ENCODE peak calls at places on chromosomes 11 and 22, in seven cellular contexts. Z is esophagus muscularis mucosa, K is cardiac muscle cell, T is tibial artery, C is OCI-LY7, J is aorta, A is left lung. H is an unnamed sample.

GRCh38 chr22:26416670-26417270 is 12.3 kb upstream of the ASPHD2 start:
- DNase-seq in J (no peak), T (no peak), Z (no peak), C (no peak), K (peak), A (no peak), H (no peak)

GRCh38 chr11:74984730-74985129 is 4.0 kb upstream of the NEU3 start:
- DNase-seq in T (no peak), K (no peak), A (no peak), J (no peak), C (no peak), Z (no peak), H (no peak)

GRCh38 chr11:110000045-110000502 is 93.1 kb upstream of the ZC3H12C start:
- DNase-seq in T (no peak), Z (no peak), K (peak), A (no peak), J (no peak), C (peak), H (no peak)

GRCh38 chr22:34390400-34390799 is 470.1 kb upstream of the LARGE1 start:
- DNase-seq in K (no peak), T (no peak), J (no peak), C (no peak), Z (no peak), A (no peak), H (no peak)

GRCh38 chr11:6438979-6439571 is 1.7 kb downstream of the HPX start:
- DNase-seq in K (peak), T (no peak), A (no peak), J (no peak), C (peak), Z (no peak), H (no peak)

GRCh38 chr11:93958991-93959390 is 62.2 kb upstream of the HEPHL1 start:
- DNase-seq in A (no peak), C (no peak), T (no peak), Z (no peak), K (no peak), J (no peak), H (no peak)

GRCh38 chr11:13134886-13135285 is 125.8 kb downstream of the RASSF10 start:
- DNase-seq in K (no peak), Z (peak), T (no peak), J (no peak), C (no peak), A (no peak), H (no peak)

GRCh38 chr22:24289138-24289537 is 18.5 kb downstream of the SPECC1L start:
- DNase-seq in C (no peak), A (no peak), Z (no peak), K (peak), J (no peak), T (no peak), H (no peak)

GRCh38 chr11:67600324-67601029 is 6.3 kb upstream of the NDUFV1 start:
- DNase-seq in T (no peak), A (no peak), Z (no peak), J (no peak), C (peak), K (no peak), H (no peak)

GRCh38 chr11:124751741-124752470 is at the start of gene VSIG2:
- DNase-seq in J (no peak), C (no peak), T (no peak), Z (no peak), A (no peak), K (no peak), H (no peak)

GRCh38 chr11:131924001-131924400 is 553.6 kb downstream of the NTM start:
- DNase-seq in J (no peak), Z (no peak), A (no peak), K (no peak), C (no peak), T (no peak), H (no peak)

GRCh38 chr11:7031346-7031957 is 11.2 kb downstream of the NLRP14 start:
- DNase-seq in J (no peak), C (peak), A (no peak), T (no peak), K (no peak), Z (no peak), H (no peak)

GRCh38 chr11:44753965-44754645 is 27.3 kb downstream of the TSPAN18 start:
- DNase-seq in A (no peak), J (no peak), T (peak), Z (no peak), C (no peak), K (no peak), H (no peak)

GRCh38 chr11:13891911-13892310 is 70.6 kb upstream of the SPON1 start:
- DNase-seq in T (no peak), C (peak), J (no peak), K (no peak), Z (no peak), A (no peak), H (no peak)

DNA sequence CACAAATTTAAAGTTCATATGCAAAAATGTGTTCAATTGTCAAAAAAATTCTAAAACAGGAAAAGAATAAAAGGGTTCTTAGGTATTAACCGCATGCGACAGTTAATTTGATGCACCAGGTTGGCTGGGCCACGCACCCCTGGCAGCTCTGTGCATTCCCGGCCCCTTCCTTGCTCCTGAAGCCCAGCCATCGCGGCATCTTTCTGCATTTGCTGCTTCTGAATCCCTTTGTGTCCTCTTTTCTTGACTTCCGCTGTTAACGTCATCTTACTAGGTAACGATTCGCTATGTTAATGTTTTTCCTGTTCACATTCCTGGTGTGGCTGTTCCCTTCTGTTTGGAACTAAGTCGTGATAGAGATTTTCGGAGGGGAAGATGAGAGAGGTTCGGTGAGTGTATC is 7.9 kb upstream of the KLHDC7B start:
- DNase-seq in T (no peak), K (no peak), J (peak), Z (no peak), A (no peak), C (no peak), H (no peak)
- H3K27ac ChIP-seq in T (no peak), K (no peak), J (no peak), Z (peak), A (peak), C (no peak), H (peak)

GRCh38 chr22:37369536-37369935 is 57.7 kb downstream of the ELFN2 start:
- DNase-seq in J (no peak), K (no peak), C (no peak), T (no peak), A (no peak), Z (no peak), H (no peak)

GRCh38 chr22:37371911-37372310 is 55.4 kb downstream of the ELFN2 start:
- DNase-seq in A (no peak), K (no peak), T (no peak), J (no peak), C (no peak), Z (no peak), H (no peak)

GRCh38 chr22:37370306-37370979 is 56.8 kb downstream of the ELFN2 start:
- DNase-seq in Z (no peak), A (peak), K (no peak), C (peak), T (peak), J (no peak), H (no peak)

GRCh38 chr22:37373451-37373850 is 53.8 kb downstream of the ELFN2 start:
- DNase-seq in T (no peak), J (no peak), C (no peak), A (no peak), Z (no peak), K (no peak), H (no peak)

DNA sequence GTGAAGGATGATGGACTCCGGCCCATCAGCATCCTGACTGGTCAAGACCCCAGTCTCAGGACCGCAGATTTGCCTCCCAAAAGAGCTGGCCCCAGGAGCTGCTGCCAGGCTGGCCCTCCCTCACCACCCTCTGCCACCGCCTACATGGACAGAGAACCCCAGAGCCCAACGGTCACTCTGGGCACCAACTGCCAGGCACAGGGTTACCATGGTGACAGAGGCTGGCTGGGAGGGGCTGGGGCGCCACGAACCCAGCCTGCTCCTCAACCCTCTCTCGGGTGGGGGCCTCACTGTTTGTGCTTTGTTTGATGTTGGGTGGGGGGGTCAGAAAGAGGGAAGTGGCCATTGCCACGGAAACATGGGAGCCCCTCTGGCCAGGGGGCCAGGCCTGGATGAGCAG is 55.8 kb downstream of the ELFN2 start:
- DNase-seq in A (no peak), K (no peak), Z (no peak), T (no peak), J (no peak), C (no peak), H (no peak)
- H3K27ac ChIP-seq in A (no peak), K (no peak), Z (no peak), T (no peak), J (no peak), C (peak), H (no peak)

DNA sequence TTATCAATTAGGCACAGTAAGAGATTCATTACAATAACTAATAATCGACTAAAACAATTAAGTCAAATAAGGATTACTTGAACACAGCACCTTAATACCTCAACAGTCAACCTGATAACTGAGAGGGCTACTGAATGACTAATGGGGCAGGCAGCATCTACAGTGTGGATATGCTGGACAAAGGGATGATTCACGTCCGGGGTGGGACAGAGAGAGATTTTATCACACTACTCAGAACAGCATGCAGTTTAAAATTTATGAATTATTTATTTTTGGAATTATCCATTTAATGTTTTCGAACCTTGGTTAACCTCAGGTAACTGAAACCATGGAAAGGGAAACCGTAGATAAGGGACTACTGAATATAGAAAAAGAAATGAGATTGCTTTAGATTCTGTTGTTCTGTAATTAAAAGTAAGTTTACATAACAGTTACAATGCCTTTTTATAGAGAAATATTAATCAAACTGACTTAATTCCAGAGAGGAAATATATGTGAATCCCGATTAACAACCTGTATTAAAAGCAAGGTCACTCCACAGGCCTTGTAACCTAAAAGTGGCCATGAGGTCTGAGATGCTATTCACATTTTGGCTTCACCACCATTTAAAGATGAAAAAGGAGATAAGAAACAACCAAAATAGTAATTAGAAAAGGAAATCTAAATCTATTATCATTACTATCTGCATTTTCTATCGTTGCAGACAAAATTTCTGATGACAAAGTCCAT is 119.0 kb upstream of the TP53AIP1 start:
- DNase-seq in Z (no peak), J (no peak), A (no peak), T (no peak), K (no peak), C (no peak), H (no peak)
- H3K27ac ChIP-seq in Z (no peak), J (no peak), A (no peak), T (no peak), K (no peak), C (no peak), H (no peak)

GRCh38 chr22:42955842-42956241 is 59.1 kb downstream of the PACSIN2 start:
- DNase-seq in Z (no peak), A (no peak), T (no peak), C (no peak), K (no peak), J (no peak), H (no peak)
- H3K27ac ChIP-seq in Z (no peak), A (no peak), T (no peak), C (no peak), K (no peak), J (no peak), H (no peak)

DNA sequence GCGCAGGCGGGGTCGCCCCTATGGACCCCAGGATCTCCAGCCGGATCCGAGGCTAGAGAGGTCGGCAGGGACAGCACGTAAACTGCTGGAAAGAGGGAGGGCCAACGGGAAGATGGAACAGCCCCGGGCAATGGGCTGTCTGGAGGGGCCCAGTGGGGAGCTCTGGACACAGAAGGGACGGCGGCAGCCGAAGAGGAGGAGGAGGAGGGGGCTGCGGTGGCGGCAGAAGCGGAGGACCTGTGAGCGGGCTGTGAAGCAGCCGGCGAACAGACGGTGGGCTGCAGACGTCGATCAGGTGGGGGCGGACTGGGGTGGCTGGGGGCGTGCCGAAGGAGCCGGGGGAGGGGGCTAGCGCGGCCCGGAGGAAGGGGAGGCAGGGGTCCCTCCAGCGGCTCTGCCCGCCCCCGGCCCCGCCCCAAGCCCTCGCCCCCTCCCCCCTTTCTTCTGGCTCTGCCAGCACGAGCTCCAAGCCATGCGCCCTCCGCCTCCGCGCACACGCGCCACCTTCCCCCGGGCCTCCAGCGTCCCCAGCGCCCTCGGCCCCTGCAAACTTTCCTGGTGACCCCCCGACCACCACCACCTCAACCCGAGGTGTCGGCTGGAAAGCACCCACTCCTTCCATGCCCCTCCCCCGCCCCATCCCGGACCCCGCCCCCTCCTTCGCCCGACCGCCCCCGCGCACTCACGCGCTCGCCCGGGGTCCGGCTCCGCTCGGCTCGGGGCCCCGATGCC is 432 bp downstream of the TNKS1BP1 start:
- DNase-seq in A (peak), T (peak), J (peak), K (peak), Z (no peak), C (no peak), H (peak)
- H3K27ac ChIP-seq in A (peak), T (peak), J (peak), K (peak), Z (peak), C (peak), H (peak)

GRCh38 chr22:19691721-19692341 is 22.5 kb upstream of the SEPTIN5 start:
- DNase-seq in T (no peak), C (no peak), J (peak), A (no peak), K (peak), Z (no peak), H (no peak)
- H3K27ac ChIP-seq in T (peak), C (no peak), J (no peak), A (no peak), K (no peak), Z (peak), H (no peak)

DNA sequence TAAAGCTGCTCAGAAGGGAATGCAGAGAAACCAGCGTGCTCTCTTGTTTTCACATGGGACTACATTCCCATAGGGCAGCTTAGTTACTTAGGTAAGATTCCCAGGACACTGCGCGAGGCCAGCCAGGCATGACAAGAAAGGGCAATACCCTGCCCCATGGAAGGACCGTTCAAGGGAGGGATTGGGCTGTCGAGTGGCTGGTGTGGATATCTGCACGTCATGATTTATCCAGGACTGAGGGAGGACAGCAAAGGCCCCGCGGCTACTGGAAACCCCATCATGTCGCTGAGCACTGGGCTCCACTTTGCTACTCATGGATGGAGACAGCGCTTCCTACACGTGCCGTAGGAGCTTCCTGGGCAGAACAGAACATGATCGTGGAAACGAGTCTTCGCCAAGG is 169.4 kb downstream of the OPCML start:
- DNase-seq in Z (peak), A (no peak), K (no peak), J (no peak), T (no peak), C (no peak), H (no peak)
- H3K27ac ChIP-seq in Z (no peak), A (no peak), K (no peak), J (no peak), T (no peak), C (no peak), H (no peak)

GRCh38 chr22:30829901-30830550 is 135.4 kb downstream of the OSBP2 start:
- DNase-seq in C (no peak), T (no peak), A (no peak), K (no peak), J (no peak), Z (no peak), H (no peak)
- H3K27ac ChIP-seq in C (no peak), T (no peak), A (no peak), K (no peak), J (no peak), Z (no peak), H (no peak)

DNA sequence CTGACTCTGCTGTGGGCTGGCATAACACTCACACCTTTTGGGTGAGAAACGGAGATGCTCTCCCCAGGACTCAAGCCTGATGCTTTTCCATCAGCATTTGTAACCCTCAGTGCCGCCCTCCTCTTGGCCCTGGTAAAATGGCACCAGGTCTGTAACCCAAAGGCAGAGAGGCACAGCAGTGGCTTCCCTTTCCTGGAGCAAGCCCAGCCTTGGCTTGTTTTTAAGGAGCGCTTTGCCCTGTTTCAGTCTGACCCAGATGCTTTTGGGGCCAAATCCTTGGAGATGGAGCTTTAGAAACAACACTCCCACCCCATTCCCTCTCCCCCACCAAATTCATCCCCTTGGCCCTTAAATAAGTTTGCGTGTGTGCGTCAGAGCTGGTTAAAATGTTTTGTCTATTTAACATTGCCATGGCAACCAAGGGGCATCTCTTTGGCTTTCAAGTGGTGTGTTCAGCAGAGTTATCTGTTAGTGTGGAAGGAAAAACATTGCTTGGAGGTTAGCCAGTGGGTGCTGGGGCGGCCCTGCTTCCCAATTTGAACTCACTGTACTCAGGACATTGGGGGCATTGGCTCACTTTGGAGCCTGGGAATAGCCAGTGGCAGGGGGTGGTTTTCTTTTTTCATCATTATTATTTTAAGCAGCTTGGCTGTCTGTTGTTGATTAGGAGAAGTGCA is 134.2 kb downstream of the NAV2 start:
- DNase-seq in C (no peak), Z (no peak), K (no peak), J (no peak), T (no peak), A (no peak), H (no peak)
- H3K27ac ChIP-seq in C (no peak), Z (no peak), K (no peak), J (no peak), T (no peak), A (no peak), H (peak)

GRCh38 chr11:65642014-65642671 is 4.2 kb downstream of the SIPA1 start:
- DNase-seq in C (peak), T (no peak), K (peak), Z (no peak), A (no peak), J (no peak), H (no peak)

GRCh38 chr11:65641233-65642013 is 3.5 kb downstream of the SIPA1 start:
- DNase-seq in C (no peak), J (no peak), A (no peak), Z (no peak), K (no peak), T (no peak), H (no peak)

GRCh38 chr11:65640483-65641207 is 2.7 kb downstream of the SIPA1 start:
- DNase-seq in K (no peak), Z (no peak), C (peak), T (no peak), J (no peak), A (peak), H (peak)

GRCh38 chr11:65637794-65638317 is at the start of gene SIPA1:
- DNase-seq in C (peak), A (peak), K (peak), T (peak), J (peak), Z (no peak), H (peak)

GRCh38 chr11:65639623-65640482 is 2.0 kb downstream of the SIPA1 start:
- DNase-seq in J (no peak), C (peak), T (no peak), K (no peak), A (no peak), Z (no peak), H (no peak)
- H3K27ac ChIP-seq in J (no peak), C (peak), T (peak), K (no peak), A (peak), Z (peak), H (peak)

H was measured in caudate nucleus.